ENCODE peak calls at places on chromosomes 12 and 14, in four cellular contexts. S is activated gamma-delta T cell treated with Interleukin-2 at 50 U/mL for 16 hours; R is anterior cingulate cortex; I is stimulated activated CD8-positive, alpha-beta memory T cell treated with anti-CD3 and anti-CD28 coated beads, Interleukin-4, amount 100 ng/mL, for 48 hours. K is an unnamed sample.

GRCh38 chr12:50174971-50175715 is 8.0 kb upstream of the CERS5 start:
- DNase-seq in S (no peak), R (no peak), I (no peak), K (peak)

GRCh38 chr14:77623201-77623600 is 6.8 kb upstream of the SPTLC2 start:
- DNase-seq in S (no peak), R (no peak), I (no peak), K (no peak)

GRCh38 chr12:131916306-131917138 is 12.6 kb upstream of the PUS1 start:
- DNase-seq in S (no peak), R (no peak), I (no peak), K (no peak)

GRCh38 chr12:112898380-112898779 is 8.4 kb upstream of the OAS1 start:
- DNase-seq in S (no peak), R (no peak), I (no peak), K (no peak)

GRCh38 chr12:4562034-4562657 is at the start of gene DYRK4:
- DNase-seq in S (no peak), R (peak), I (peak), K (peak)

GRCh38 chr12:24083787-24084186 is 134.3 kb upstream of the SOX5 start:
- DNase-seq in S (no peak), R (no peak), I (no peak), K (no peak)

GRCh38 chr14:79161576-79161975 is 991.4 kb downstream of the NRXN3 start:
- DNase-seq in S (no peak), R (no peak), I (peak), K (peak)

GRCh38 chr14:103142903-103143302 is 19.6 kb downstream of the TNFAIP2 start:
- DNase-seq in S (no peak), R (no peak), I (no peak), K (no peak)

GRCh38 chr14:26621807-26622560 is 24.2 kb upstream of the NOVA1 start:
- DNase-seq in S (no peak), R (no peak), I (no peak), K (no peak)

GRCh38 chr12:109625131-109625559 is 51.6 kb downstream of the MVK start:
- DNase-seq in S (no peak), R (peak), I (no peak), K (no peak)

GRCh38 chr14:106021832-106022231 is 495.4 kb downstream of the TMEM121 start:
- DNase-seq in S (no peak), R (no peak), I (no peak), K (no peak)

GRCh38 chr12:40032433-40033259 is 73.2 kb downstream of the SLC2A13 start:
- DNase-seq in S (no peak), R (no peak), I (no peak), K (peak)

GRCh38 chr14:69573205-69573840 is 1.3 kb downstream of the CCDC177 start:
- DNase-seq in S (no peak), R (no peak), I (no peak), K (no peak)

GRCh38 chr14:47389520-47389919 is 285.9 kb downstream of the MDGA2 start:
- DNase-seq in S (no peak), R (no peak), I (no peak), K (peak)

GRCh38 chr14:34733245-34733644 is 18.9 kb upstream of the CFL2 start:
- DNase-seq in S (no peak), R (no peak), I (no peak), K (no peak)

GRCh38 chr12:120733574-120733973 is 7.9 kb downstream of the ACADS start:
- DNase-seq in S (no peak), R (no peak), I (no peak), K (no peak)

GRCh38 chr14:27881063-27881462 is 885.5 kb upstream of the FOXG1 start:
- DNase-seq in S (no peak), R (no peak), I (no peak), K (no peak)

GRCh38 chr12:1826867-1827705 is 6.7 kb downstream of the LRTM2 start:
- DNase-seq in S (no peak), R (no peak), I (no peak), K (no peak)

GRCh38 chr12:106226884-106227640 is 20.8 kb downstream of the CKAP4 start:
- DNase-seq in S (peak), R (no peak), I (peak), K (peak)

GRCh38 chr12:26250801-26251200 is 55.4 kb downstream of the SSPN start:
- DNase-seq in S (no peak), R (no peak), I (no peak), K (no peak)